ENCODE peak calls at places on chromosomes 12 and 14, in nine cellular contexts. Z, Y, T, G, L, E, Q, H and C are unnamed samples.

GRCh38 chr12:108547633-108548172 is 13.3 kb downstream of the SART3 start:
- DNase-seq in E (no peak), L (no peak), H (no peak), G (no peak), Q (no peak), Y (no peak), T (no peak), Z (no peak), C (no peak)

GRCh38 chr14:32559595-32559994 is 230.5 kb downstream of the AKAP6 start:
- DNase-seq in L (no peak), T (no peak), E (no peak), Z (no peak), H (no peak), G (no peak), Q (no peak), Y (no peak), C (no peak)

GRCh38 chr12:20548592-20548991 is 146.5 kb upstream of the SLCO1C1 start:
- DNase-seq in G (no peak), H (no peak), T (no peak), E (no peak), Y (no peak), Q (no peak), Z (no peak), L (no peak), C (no peak)

GRCh38 chr12:92478692-92479091 is 224.1 kb upstream of the PLEKHG7 start:
- DNase-seq in Q (no peak), Z (no peak), L (no peak), H (no peak), G (no peak), T (no peak), Y (no peak), E (no peak), C (no peak)

GRCh38 chr12:125092108-125092871 is 27.1 kb downstream of the AACS start:
- DNase-seq in Q (no peak), H (no peak), Z (no peak), G (no peak), L (no peak), E (no peak), Y (no peak), T (no peak), C (no peak)

GRCh38 chr14:50039734-50040400 is 76.5 kb downstream of the VCPKMT start:
- DNase-seq in H (peak), L (no peak), Y (no peak), Z (peak), Q (peak), E (no peak), G (no peak), T (no peak), C (no peak)

GRCh38 chr14:87139299-87139698 is 853.7 kb downstream of the GALC start:
- DNase-seq in T (no peak), H (no peak), Z (no peak), L (no peak), G (no peak), Y (no peak), E (no peak), Q (no peak), C (no peak)

GRCh38 chr12:112190626-112191025 is 65.3 kb downstream of the TRAFD1 start:
- DNase-seq in L (no peak), H (no peak), E (no peak), G (no peak), Q (no peak), Y (no peak), T (no peak), Z (no peak), C (no peak)

GRCh38 chr14:50425816-50426215 is 29.1 kb upstream of the CDKL1 start:
- DNase-seq in H (no peak), Q (no peak), E (no peak), T (no peak), L (no peak), Z (no peak), G (no peak), Y (no peak), C (no peak)

GRCh38 chr14:53526190-53526589 is 373.1 kb upstream of the DDHD1 start:
- DNase-seq in Z (no peak), Y (no peak), Q (no peak), G (no peak), E (no peak), T (no peak), L (no peak), H (no peak), C (no peak)

GRCh38 chr12:3168775-3169221 is 91.6 kb downstream of the TSPAN9 start:
- DNase-seq in Y (no peak), Z (peak), L (no peak), Q (peak), H (no peak), E (peak), T (peak), G (no peak), C (peak)

GRCh38 chr14:53493895-53494294 is 340.8 kb upstream of the DDHD1 start:
- DNase-seq in H (no peak), Z (no peak), Q (no peak), L (no peak), E (no peak), Y (no peak), T (no peak), G (no peak), C (no peak)

GRCh38 chr14:101098641-101099040 is 195.1 kb upstream of the RTL1 start:
- DNase-seq in Q (no peak), T (no peak), Y (no peak), H (no peak), Z (no peak), L (no peak), G (no peak), E (no peak), C (no peak)

GRCh38 chr12:52319097-52319496 is 2.1 kb downstream of the KRT83 start:
- DNase-seq in G (no peak), E (no peak), T (no peak), H (no peak), Z (no peak), Y (no peak), L (no peak), Q (no peak), C (no peak)